ENCODE peak calls at places on chromosome 1, in nine cellular contexts. M is progenitor cell of endocrine pancreas, A is amniotic stem cell, R is skeletal muscle cell, L is GM04503, H is T1000, Z is NCI-H1092 treated with DMSO at 0.1 percent for 48 hours, T is T follicular helper cell, U is non-pigmented ciliary epithelial cell. B is an unnamed sample.

GRCh38 chr1:231059566-231060193 is 19.6 kb upstream of the FAM89A start:
- DNase-seq in H (no peak), L (no peak), Z (no peak), U (no peak), M (no peak), T (no peak), A (no peak), R (no peak), B (no peak)

GRCh38 chr1:1081311-1082238 is 7.5 kb upstream of the RNF223 start:
- DNase-seq in R (no peak), U (no peak), A (no peak), M (no peak), L (no peak), H (no peak), Z (no peak), T (no peak), B (no peak)

GRCh38 chr1:204578867-204579664 is 62.9 kb downstream of the MDM4 start:
- DNase-seq in L (no peak), U (no peak), M (no peak), R (no peak), Z (peak; percentile 57), H (no peak), A (no peak), T (no peak), B (peak; percentile 14)

GRCh38 chr1:40784141-40784770 is 669 bp downstream of the KCNQ4 start:
- DNase-seq in Z (peak; percentile 28), M (no peak), H (no peak), L (no peak), A (no peak), U (no peak), T (no peak), R (no peak), B (no peak)

GRCh38 chr1:67817319-67817718 is 15.9 kb downstream of the GNG12 start:
- DNase-seq in T (no peak), R (no peak), A (no peak), L (no peak), Z (no peak), U (no peak), M (no peak), H (no peak), B (no peak)

GRCh38 chr1:43844114-43844513 is 89.5 kb upstream of the ARTN start:
- DNase-seq in R (no peak), U (no peak), Z (no peak), H (no peak), M (no peak), T (no peak), L (no peak), A (no peak), B (no peak)

GRCh38 chr1:14027099-14027498 is 327.1 kb downstream of the PRDM2 start:
- DNase-seq in A (no peak), T (no peak), Z (no peak), U (no peak), L (no peak), R (no peak), M (no peak), H (no peak), B (no peak)

GRCh38 chr1:63319069-63320023 is 3.0 kb upstream of the FOXD3 start:
- DNase-seq in M (peak; percentile 31), Z (no peak), A (no peak), H (no peak), U (no peak), L (no peak), T (no peak), R (no peak), B (no peak)

GRCh38 chr1:87024936-87025537 is 110.6 kb downstream of the HS2ST1 start:
- DNase-seq in R (peak; percentile 1), T (no peak), A (no peak), Z (peak; percentile 49), U (no peak), L (peak; percentile 9), H (no peak), M (no peak), B (peak; percentile 3)

GRCh38 chr1:242854466-242854865 is 330.0 kb upstream of the PLD5 start:
- DNase-seq in A (no peak), T (no peak), R (no peak), Z (peak; percentile 18), L (no peak), H (no peak), U (no peak), M (no peak), B (no peak)

GRCh38 chr1:10874351-10874750 is 77.9 kb upstream of the CASZ1 start:
- DNase-seq in M (no peak), A (no peak), T (no peak), Z (no peak), L (no peak), R (no peak), H (no peak), U (no peak), B (no peak)

GRCh38 chr1:213669512-213669911 is 318.3 kb upstream of the PROX1 start:
- DNase-seq in A (no peak), L (no peak), U (no peak), H (no peak), T (no peak), M (no peak), R (no peak), Z (no peak), B (no peak)